ENCODE peak calls at places on chromosomes 5 and 9, in seven cellular contexts. Y is uterus; J is CD4-positive, alpha-beta T cell; P is GM10248; Q is right lobe of liver; C is HepG2; G is SK-N-SH. F is an unnamed sample.

GRCh38 chr9:21450733-21451394 is 10.6 kb downstream of the IFNA1 start:
- DNase-seq in J (no peak), P (no peak), C (peak), G (no peak), Q (no peak), Y (no peak), F (no peak)

GRCh38 chr5:72300590-72301339 is 19.3 kb downstream of the MRPS27 start:
- DNase-seq in Q (no peak), J (no peak), G (no peak), Y (no peak), C (no peak), P (no peak), F (no peak)

GRCh38 chr5:53319306-53319705 is 161.1 kb upstream of the FST start:
- DNase-seq in J (no peak), Q (no peak), P (no peak), Y (no peak), G (no peak), C (no peak), F (no peak)

GRCh38 chr5:22850981-22851380 is 2.2 kb downstream of the CDH12 start:
- DNase-seq in G (no peak), J (no peak), Y (no peak), Q (no peak), C (no peak), P (no peak), F (no peak)

GRCh38 chr5:9156282-9156681 is 389.6 kb downstream of the SEMA5A start:
- DNase-seq in C (no peak), Q (no peak), Y (peak), J (no peak), G (peak), P (peak), F (no peak)

GRCh38 chr9:129408535-129409215 is 212.2 kb downstream of the C9orf50 start:
- DNase-seq in Q (no peak), Y (no peak), C (no peak), J (no peak), P (no peak), G (peak), F (no peak)

GRCh38 chr9:93468763-93469456 is 15.5 kb upstream of the FAM120AOS start:
- DNase-seq in J (no peak), Y (no peak), G (no peak), C (no peak), P (no peak), Q (no peak), F (no peak)

GRCh38 chr9:25677301-25678146 is 720 bp downstream of the TUSC1 start:
- DNase-seq in Q (peak), Y (peak), C (no peak), G (peak), J (no peak), P (peak), F (no peak)

GRCh38 chr5:60972225-60972624 is 27.2 kb downstream of the NDUFAF2 start:
- DNase-seq in P (no peak), C (no peak), Y (no peak), Q (no peak), J (no peak), G (no peak), F (no peak)

GRCh38 chr9:134283111-134283515 is 43.1 kb upstream of the RXRA start:
- DNase-seq in Q (peak), Y (peak), G (no peak), J (no peak), P (no peak), C (no peak), F (no peak)

GRCh38 chr9:33044162-33044673 is 19.1 kb downstream of the DNAJA1 start:
- DNase-seq in Q (peak), P (peak), G (peak), Y (peak), C (no peak), J (peak), F (peak)

GRCh38 chr5:82265052-82265451 is 13.1 kb downstream of the RPS23 start:
- DNase-seq in C (no peak), G (no peak), Y (no peak), J (no peak), Q (no peak), P (no peak), F (no peak)

GRCh38 chr9:93108301-93109041 is 12.5 kb downstream of the CARD19 start:
- DNase-seq in P (no peak), G (no peak), Q (peak), C (no peak), J (no peak), Y (peak), F (no peak)

GRCh38 chr9:119370816-119371215 is 1.6 kb upstream of the BRINP1 start:
- DNase-seq in C (peak), Q (peak), P (peak), Y (no peak), J (no peak), G (no peak), F (peak)

GRCh38 chr9:132892383-132892782 is 13.7 kb downstream of the SPACA9 start:
- DNase-seq in G (no peak), Q (no peak), P (no peak), C (no peak), Y (no peak), J (no peak), F (no peak)
- TF ChIP-seq CTCF in G (no peak), Q (no peak), P (no peak), C (no peak), Y (no peak), J (no peak), F (no peak)

DNA sequence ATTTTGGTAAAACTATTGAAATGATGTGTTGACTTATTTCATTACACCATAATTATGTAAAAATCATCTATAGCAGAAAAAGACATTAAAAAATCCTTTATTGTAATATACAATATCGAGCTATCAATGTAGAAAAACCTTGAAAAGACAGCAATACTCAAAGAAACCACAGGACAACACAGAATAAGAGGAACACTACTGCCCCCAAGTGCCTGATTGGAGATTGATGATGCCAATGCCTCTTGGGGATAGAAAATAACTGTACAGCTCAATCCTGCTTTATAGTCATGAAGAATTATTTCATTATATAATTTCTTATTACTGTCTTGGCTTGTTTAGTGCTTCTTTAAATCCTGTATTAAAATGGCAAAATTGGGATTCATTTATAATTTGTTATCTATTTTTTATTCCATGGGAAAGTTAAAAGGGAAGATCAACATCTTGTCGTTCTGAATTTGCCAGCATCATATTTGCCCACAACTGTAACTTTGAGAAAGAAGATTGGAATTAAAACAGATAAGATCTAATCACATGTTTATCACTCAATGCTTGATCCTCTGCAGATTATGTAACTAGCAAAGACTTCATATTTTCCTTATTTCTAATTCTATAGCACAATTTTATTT is 337.5 kb downstream of the CDH9 start:
- DNase-seq in Q (no peak), J (no peak), C (peak), Y (no peak), G (peak), P (peak), F (peak)
- TF ChIP-seq CTCF in Q (peak), J (no peak), C (peak), Y (no peak), G (peak), P (peak), F (peak)

GRCh38 chr5:132103969-132104391 is 30.4 kb downstream of the CSF2 start:
- DNase-seq in G (no peak), Y (no peak), Q (no peak), C (no peak), J (no peak), P (no peak), F (no peak)
- TF ChIP-seq CTCF in G (no peak), Y (no peak), Q (no peak), C (no peak), J (no peak), P (no peak), F (no peak)

GRCh38 chr5:151285683-151286082 is 17.9 kb downstream of the SLC36A3 start:
- DNase-seq in J (no peak), Q (no peak), C (no peak), Y (no peak), P (no peak), G (no peak), F (no peak)

GRCh38 chr5:151283120-151283825 is 20.3 kb downstream of the SLC36A3 start:
- DNase-seq in J (no peak), G (no peak), Q (no peak), Y (no peak), C (no peak), P (no peak), F (no peak)

GRCh38 chr5:151284392-151284967 is 19.1 kb downstream of the SLC36A3 start:
- DNase-seq in P (no peak), Q (no peak), J (no peak), C (no peak), G (no peak), Y (no peak), F (no peak)

GRCh38 chr5:151286246-151286645 is 17.3 kb downstream of the SLC36A3 start:
- DNase-seq in C (no peak), Q (no peak), G (no peak), Y (no peak), P (no peak), J (no peak), F (no peak)

DNA sequence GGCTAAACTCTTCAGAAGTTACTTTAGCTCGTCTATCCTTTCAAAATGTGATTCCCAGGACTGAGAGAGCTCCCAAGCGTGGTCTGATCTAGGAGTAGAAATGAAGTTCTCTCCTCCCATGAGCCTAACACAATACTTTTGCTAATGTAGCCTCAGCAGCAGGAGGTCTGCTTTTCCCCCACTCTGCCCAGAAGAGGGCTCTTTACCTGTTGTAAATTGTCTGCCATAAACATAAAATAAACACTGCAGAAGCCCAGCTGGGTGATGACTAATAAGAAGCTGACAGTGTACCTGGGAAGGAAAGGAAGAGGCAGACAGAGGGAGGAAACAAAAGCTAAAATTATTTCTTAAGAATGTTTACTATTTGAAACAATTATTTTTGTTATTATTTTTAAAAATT is 15.4 kb downstream of the SLC36A3 start:
- DNase-seq in P (peak), G (no peak), Q (no peak), Y (no peak), C (peak), J (no peak), F (no peak)
- TF ChIP-seq CTCF in P (peak), G (no peak), Q (no peak), Y (no peak), C (peak), J (no peak), F (peak)